ENCODE peak calls at places on chromosomes 5 and 9, in six cellular contexts. One of them, this sample, is unnamed.

GRCh38 chr5:144232285-144232684 is 61.6 kb downstream of the KCTD16 start:
- DNase-seq in IMR-90: no peak
- DNase-seq in brain microvascular endothelial cell: no peak
- DNase-seq in psoas muscle: no peak
- DNase-seq in HCT116: no peak
- DNase-seq in breast epithelium: no peak
- DNase-seq in this sample: no peak

GRCh38 chr9:34612788-34613390 is 992 bp upstream of the RPP25L start:
- DNase-seq in breast epithelium: peak; percentile 73
- DNase-seq in IMR-90: peak; percentile 67
- DNase-seq in brain microvascular endothelial cell: peak; percentile 65
- DNase-seq in HCT116: peak; percentile 54
- DNase-seq in psoas muscle: peak; percentile 84
- DNase-seq in this sample: peak; percentile 76

GRCh38 chr9:114902773-114903589 is 27.4 kb downstream of the TNFSF8 start:
- DNase-seq in IMR-90: peak; percentile 51
- DNase-seq in HCT116: no peak
- DNase-seq in brain microvascular endothelial cell: peak; percentile 62
- DNase-seq in psoas muscle: no peak
- DNase-seq in breast epithelium: no peak
- DNase-seq in this sample: no peak

GRCh38 chr9:134518004-134518606 is 123.5 kb upstream of the COL5A1 start:
- DNase-seq in HCT116: no peak
- DNase-seq in IMR-90: no peak
- DNase-seq in brain microvascular endothelial cell: no peak
- DNase-seq in breast epithelium: no peak
- DNase-seq in psoas muscle: peak; percentile 75
- DNase-seq in this sample: no peak

GRCh38 chr5:112614285-112614684 is 123.4 kb upstream of the APC start:
- DNase-seq in IMR-90: no peak
- DNase-seq in brain microvascular endothelial cell: no peak
- DNase-seq in HCT116: no peak
- DNase-seq in breast epithelium: no peak
- DNase-seq in psoas muscle: no peak
- DNase-seq in this sample: no peak

GRCh38 chr5:112419596-112420110 is 576 bp upstream of the EPB41L4A start:
- DNase-seq in brain microvascular endothelial cell: no peak
- DNase-seq in IMR-90: no peak
- DNase-seq in HCT116: peak; percentile 13
- DNase-seq in psoas muscle: peak; percentile 77
- DNase-seq in breast epithelium: peak; percentile 51
- DNase-seq in this sample: peak; percentile 63

GRCh38 chr9:101907466-101907865 is 169.0 kb upstream of the GRIN3A start:
- DNase-seq in IMR-90: no peak
- DNase-seq in brain microvascular endothelial cell: no peak
- DNase-seq in HCT116: no peak
- DNase-seq in breast epithelium: no peak
- DNase-seq in psoas muscle: no peak
- DNase-seq in this sample: no peak

GRCh38 chr5:126139773-126140172 is 283.4 kb upstream of the GRAMD2B start:
- DNase-seq in HCT116: no peak
- DNase-seq in IMR-90: peak; percentile 7
- DNase-seq in psoas muscle: no peak
- DNase-seq in brain microvascular endothelial cell: peak; percentile 22
- DNase-seq in breast epithelium: no peak
- DNase-seq in this sample: no peak

GRCh38 chr5:177508837-177509236 is 789 bp downstream of the DOK3 start:
- DNase-seq in breast epithelium: no peak
- DNase-seq in brain microvascular endothelial cell: no peak
- DNase-seq in psoas muscle: no peak
- DNase-seq in IMR-90: no peak
- DNase-seq in HCT116: no peak
- DNase-seq in this sample: no peak

GRCh38 chr5:43193171-43193951 is 1.3 kb downstream of the NIM1K start:
- DNase-seq in breast epithelium: no peak
- DNase-seq in HCT116: peak; percentile 3
- DNase-seq in brain microvascular endothelial cell: peak; percentile 92
- DNase-seq in psoas muscle: no peak
- DNase-seq in IMR-90: peak; percentile 94
- DNase-seq in this sample: no peak

GRCh38 chr5:138287252-138287651 is 12.8 kb upstream of the GFRA3 start:
- DNase-seq in brain microvascular endothelial cell: no peak
- DNase-seq in psoas muscle: no peak
- DNase-seq in breast epithelium: no peak
- DNase-seq in HCT116: no peak
- DNase-seq in IMR-90: no peak
- DNase-seq in this sample: no peak
- H3K36me3 ChIP-seq in brain microvascular endothelial cell: no peaks in the 10 kb centered on the region
- H3K36me3 ChIP-seq in psoas muscle: no peaks in the 10 kb centered on the region
- H3K36me3 ChIP-seq in breast epithelium: no peaks in the 10 kb centered on the region
- H3K36me3 ChIP-seq in HCT116: peaks cover 5% of the 10 kb centered on the region
- H3K36me3 ChIP-seq in IMR-90: peaks cover 2% of the 10 kb centered on the region
- H3K36me3 ChIP-seq in this sample: no peaks in the 10 kb centered on the region

GRCh38 chr5:139686356-139686918 is 38.3 kb downstream of the CXXC5 start:
- DNase-seq in psoas muscle: no peak
- DNase-seq in IMR-90: no peak
- DNase-seq in HCT116: no peak
- DNase-seq in breast epithelium: no peak
- DNase-seq in brain microvascular endothelial cell: no peak
- DNase-seq in this sample: no peak

GRCh38 chr5:139685886-139686285 is 37.7 kb downstream of the CXXC5 start:
- DNase-seq in psoas muscle: no peak
- DNase-seq in IMR-90: no peak
- DNase-seq in HCT116: no peak
- DNase-seq in breast epithelium: no peak
- DNase-seq in brain microvascular endothelial cell: no peak
- DNase-seq in this sample: peak; percentile 70

GRCh38 chr5:139684350-139684880 is 36.3 kb downstream of the CXXC5 start:
- DNase-seq in breast epithelium: no peak
- DNase-seq in IMR-90: no peak
- DNase-seq in brain microvascular endothelial cell: no peak
- DNase-seq in HCT116: no peak
- DNase-seq in psoas muscle: no peak
- DNase-seq in this sample: no peak

GRCh38 chr5:139683295-139684271 is 35.4 kb downstream of the CXXC5 start:
- DNase-seq in psoas muscle: no peak
- DNase-seq in brain microvascular endothelial cell: no peak
- DNase-seq in IMR-90: no peak
- DNase-seq in HCT116: no peak
- DNase-seq in breast epithelium: no peak
- DNase-seq in this sample: no peak

DNA sequence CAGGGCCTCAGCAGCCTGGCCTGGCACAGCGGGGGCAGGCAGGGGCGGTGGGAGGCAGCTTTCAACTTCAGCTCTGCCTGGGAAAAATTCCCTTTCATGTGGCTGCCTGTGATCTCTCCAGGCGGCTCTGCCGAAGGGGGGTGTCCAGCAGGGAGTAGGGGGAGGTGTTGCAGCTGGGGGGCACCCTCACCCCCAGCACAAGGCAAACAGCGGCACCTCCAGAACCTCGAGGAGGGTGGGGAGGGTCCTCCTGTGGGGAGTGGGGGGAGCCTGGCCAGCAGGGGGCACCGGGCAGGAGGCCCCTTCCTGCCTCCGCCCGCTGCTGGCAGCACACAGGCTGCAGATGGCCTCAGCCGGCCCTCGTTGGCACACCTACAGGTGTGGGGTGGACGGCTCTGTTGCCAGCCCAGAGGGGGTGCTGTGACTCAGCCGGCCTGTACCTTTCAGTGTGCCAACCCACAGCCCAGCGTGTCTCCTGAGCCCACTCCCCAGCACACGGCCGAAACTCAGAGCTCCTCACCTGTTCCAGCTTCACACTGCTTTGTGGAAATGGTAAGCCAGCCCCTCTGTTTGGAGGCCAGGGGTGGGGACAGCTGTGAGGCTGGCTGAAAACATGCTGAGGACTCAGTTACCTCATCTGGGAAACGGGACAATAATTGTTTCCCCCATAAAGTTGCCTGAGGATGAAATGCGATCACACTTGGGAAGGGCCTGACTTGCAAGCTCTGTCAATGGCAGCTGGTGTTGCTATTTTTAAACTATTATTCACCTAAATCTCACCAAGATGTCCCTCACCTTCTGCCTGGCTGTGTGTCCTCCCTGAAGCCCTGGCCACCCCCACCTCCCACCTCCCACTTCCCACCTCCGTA is 37.0 kb downstream of the CXXC5 start:
- DNase-seq in HCT116: no peak
- DNase-seq in breast epithelium: no peak
- DNase-seq in IMR-90: no peak
- DNase-seq in brain microvascular endothelial cell: no peak
- DNase-seq in psoas muscle: peak; percentile 91
- DNase-seq in this sample: peak; percentile 77
- TF ChIP-seq CTCF in HCT116: peak; percentile 29
- TF ChIP-seq CTCF in breast epithelium: peak; percentile 22
- TF ChIP-seq CTCF in IMR-90: no peak
- TF ChIP-seq CTCF in brain microvascular endothelial cell: peak; percentile 38
- TF ChIP-seq CTCF in psoas muscle: peak; percentile 35
- TF ChIP-seq CTCF in this sample: peak; percentile 25

GRCh38 chr9:129008986-129009583 is 19.0 kb downstream of the SH3GLB2 start:
- DNase-seq in breast epithelium: no peak
- DNase-seq in psoas muscle: peak; percentile 50
- DNase-seq in IMR-90: no peak
- DNase-seq in HCT116: no peak
- DNase-seq in brain microvascular endothelial cell: no peak
- DNase-seq in this sample: peak; percentile 15

GRCh38 chr9:129009584-129010141 is 18.5 kb downstream of the SH3GLB2 start:
- DNase-seq in IMR-90: no peak
- DNase-seq in brain microvascular endothelial cell: no peak
- DNase-seq in psoas muscle: peak; percentile 49
- DNase-seq in HCT116: no peak
- DNase-seq in breast epithelium: no peak
- DNase-seq in this sample: no peak

GRCh38 chr9:129007766-129008468 is 20.2 kb downstream of the SH3GLB2 start:
- DNase-seq in HCT116: no peak
- DNase-seq in breast epithelium: no peak
- DNase-seq in psoas muscle: peak; percentile 42
- DNase-seq in brain microvascular endothelial cell: no peak
- DNase-seq in IMR-90: no peak
- DNase-seq in this sample: no peak

GRCh38 chr9:129007035-129007765 is 20.9 kb downstream of the SH3GLB2 start:
- DNase-seq in HCT116: no peak
- DNase-seq in breast epithelium: no peak
- DNase-seq in psoas muscle: peak; percentile 84
- DNase-seq in IMR-90: no peak
- DNase-seq in brain microvascular endothelial cell: no peak
- DNase-seq in this sample: no peak

DNA sequence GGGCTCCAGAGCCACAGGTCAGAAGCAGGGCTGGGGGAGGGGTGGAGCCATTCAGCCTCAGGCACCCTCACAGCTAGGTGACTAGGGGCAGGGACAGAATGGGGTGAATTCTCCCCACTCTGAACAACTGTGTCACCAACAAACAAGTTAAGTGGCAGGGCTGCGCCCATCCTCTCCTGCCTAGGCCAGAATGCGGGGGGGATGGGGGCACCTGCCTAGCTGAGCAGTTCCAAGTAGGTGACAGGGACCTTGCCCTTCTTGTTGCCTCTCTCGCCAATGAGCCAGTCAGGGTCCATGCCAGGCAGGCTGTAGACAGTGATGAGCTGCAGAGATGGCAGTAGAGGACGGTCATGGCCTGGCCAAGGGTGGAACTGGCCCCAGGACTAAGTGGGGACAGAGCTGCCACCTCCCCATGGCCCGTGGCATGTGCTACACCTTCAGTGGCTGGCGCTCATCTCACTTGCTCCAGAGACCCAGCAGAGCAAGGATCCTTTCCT is 19.6 kb downstream of the SH3GLB2 start:
- DNase-seq in IMR-90: no peak
- DNase-seq in psoas muscle: peak; percentile 47
- DNase-seq in breast epithelium: no peak
- DNase-seq in brain microvascular endothelial cell: no peak
- DNase-seq in HCT116: no peak
- DNase-seq in this sample: peak; percentile 14
- H3K36me3 ChIP-seq in IMR-90: peaks cover 40% of the 10 kb centered on the region
- H3K36me3 ChIP-seq in psoas muscle: peaks cover 90% of the 10 kb centered on the region
- H3K36me3 ChIP-seq in breast epithelium: peaks cover 6% of the 10 kb centered on the region
- H3K36me3 ChIP-seq in brain microvascular endothelial cell: peaks cover 41% of the 10 kb centered on the region
- H3K36me3 ChIP-seq in HCT116: peaks cover 32% of the 10 kb centered on the region
- H3K36me3 ChIP-seq in this sample: peaks cover 26% of the 10 kb centered on the region

GRCh38 chr5:134176523-134177196 is at the start of gene SKP1:
- DNase-seq in breast epithelium: peak; percentile 75
- DNase-seq in brain microvascular endothelial cell: peak; percentile 57
- DNase-seq in psoas muscle: peak; percentile 93
- DNase-seq in IMR-90: peak; percentile 71
- DNase-seq in HCT116: peak; percentile 59
- DNase-seq in this sample: peak; percentile 86
- TF ChIP-seq CTCF in breast epithelium: no peak
- TF ChIP-seq CTCF in brain microvascular endothelial cell: no peak
- TF ChIP-seq CTCF in psoas muscle: no peak
- TF ChIP-seq CTCF in IMR-90: no peak
- TF ChIP-seq CTCF in HCT116: no peak
- TF ChIP-seq CTCF in this sample: no peak

GRCh38 chr9:120486347-120486746 is 93.6 kb downstream of the CDK5RAP2 start:
- DNase-seq in breast epithelium: no peak
- DNase-seq in brain microvascular endothelial cell: no peak
- DNase-seq in HCT116: no peak
- DNase-seq in IMR-90: no peak
- DNase-seq in psoas muscle: no peak
- DNase-seq in this sample: peak; percentile 72
- H3K36me3 ChIP-seq in breast epithelium: no peaks in the 10 kb centered on the region
- H3K36me3 ChIP-seq in brain microvascular endothelial cell: peaks cover 12% of the 10 kb centered on the region
- H3K36me3 ChIP-seq in HCT116: peaks cover 16% of the 10 kb centered on the region
- H3K36me3 ChIP-seq in IMR-90: peaks cover 13% of the 10 kb centered on the region
- H3K36me3 ChIP-seq in psoas muscle: peaks cover 51% of the 10 kb centered on the region
- H3K36me3 ChIP-seq in this sample: no peaks in the 10 kb centered on the region